ENCODE peak calls at places on chromosomes 11 and 22, in five cellular contexts. X is PC-9, V is A549, K is ovary, P is cardiac muscle cell. Z is an unnamed sample.

GRCh38 chr22:36088292-36088691 is 59.7 kb upstream of the RBFOX2 start:
- DNase-seq in X (no peak), V (no peak), P (no peak), K (no peak), Z (no peak)

GRCh38 chr22:33465554-33465953 is 407.4 kb upstream of the SYN3 start:
- DNase-seq in K (no peak), V (no peak), X (no peak), P (no peak), Z (no peak)

GRCh38 chr11:35546317-35546716 is 20.9 kb upstream of the PAMR1 start:
- DNase-seq in X (no peak), P (no peak), V (no peak), K (no peak), Z (no peak)

GRCh38 chr11:96050435-96051182 is 126.7 kb upstream of the MTMR2 start:
- DNase-seq in V (no peak), X (peak), P (peak), K (no peak), Z (no peak)

GRCh38 chr11:42947405-42947804 is 364.4 kb upstream of the API5 start:
- DNase-seq in X (no peak), K (no peak), P (no peak), V (no peak), Z (no peak)

GRCh38 chr11:128472128-128473110 is 114.9 kb downstream of the ETS1 start:
- DNase-seq in P (peak), X (no peak), K (peak), V (no peak), Z (no peak)

GRCh38 chr11:44030276-44030932 is 17.4 kb upstream of the ACCSL start:
- DNase-seq in V (no peak), X (no peak), P (peak), K (peak), Z (peak)

GRCh38 chr22:27809226-27809625 is 7.7 kb upstream of the MN1 start:
- DNase-seq in V (no peak), P (no peak), K (no peak), X (no peak), Z (no peak)

GRCh38 chr22:38205261-38206128 is 3.7 kb downstream of the MAFF start:
- DNase-seq in V (no peak), X (no peak), K (peak), P (peak), Z (peak)

GRCh38 chr11:44760917-44761545 is 34.3 kb downstream of the TSPAN18 start:
- DNase-seq in V (peak), K (peak), P (peak), X (peak), Z (no peak)

GRCh38 chr22:18965526-18966421 is 29.7 kb upstream of the PRODH start:
- DNase-seq in P (no peak), K (no peak), X (no peak), V (no peak), Z (no peak)

GRCh38 chr11:64237484-64237951 is 3.1 kb downstream of the VEGFB start:
- DNase-seq in V (no peak), X (no peak), K (no peak), P (no peak), Z (no peak)

GRCh38 chr11:13294771-13295579 is 17.4 kb downstream of the BMAL1 start:
- DNase-seq in P (no peak), V (no peak), X (no peak), K (no peak), Z (no peak)

GRCh38 chr11:75523811-75524401 is 1.8 kb downstream of the GDPD5 start:
- DNase-seq in P (no peak), X (no peak), V (no peak), K (no peak), Z (no peak)

GRCh38 chr11:87453531-87454089 is 415.9 kb downstream of the TMEM135 start:
- DNase-seq in K (no peak), P (no peak), V (no peak), X (no peak), Z (no peak)

GRCh38 chr11:76667271-76667818 is 3.2 kb downstream of the LRRC32 start:
- DNase-seq in K (no peak), V (no peak), P (no peak), X (no peak), Z (no peak)

GRCh38 chr11:110830344-110831141 is 118.3 kb upstream of the ARHGAP20 start:
- DNase-seq in X (no peak), V (no peak), P (no peak), K (no peak), Z (no peak)

GRCh38 chr11:129699711-129700304 is 115.8 kb upstream of the TMEM45B start:
- DNase-seq in X (peak), K (no peak), V (no peak), P (no peak), Z (no peak)

GRCh38 chr11:74397531-74398243 is 546 bp downstream of the PGM2L1 start:
- DNase-seq in K (no peak), P (peak), V (peak), X (peak), Z (peak)

GRCh38 chr11:94830722-94831121 is 62.6 kb downstream of the AMOTL1 start:
- DNase-seq in V (no peak), X (no peak), K (no peak), P (no peak), Z (no peak)
- H3K27ac ChIP-seq in V (no peak), X (no peak), K (no peak), P (no peak), Z (no peak)

DNA sequence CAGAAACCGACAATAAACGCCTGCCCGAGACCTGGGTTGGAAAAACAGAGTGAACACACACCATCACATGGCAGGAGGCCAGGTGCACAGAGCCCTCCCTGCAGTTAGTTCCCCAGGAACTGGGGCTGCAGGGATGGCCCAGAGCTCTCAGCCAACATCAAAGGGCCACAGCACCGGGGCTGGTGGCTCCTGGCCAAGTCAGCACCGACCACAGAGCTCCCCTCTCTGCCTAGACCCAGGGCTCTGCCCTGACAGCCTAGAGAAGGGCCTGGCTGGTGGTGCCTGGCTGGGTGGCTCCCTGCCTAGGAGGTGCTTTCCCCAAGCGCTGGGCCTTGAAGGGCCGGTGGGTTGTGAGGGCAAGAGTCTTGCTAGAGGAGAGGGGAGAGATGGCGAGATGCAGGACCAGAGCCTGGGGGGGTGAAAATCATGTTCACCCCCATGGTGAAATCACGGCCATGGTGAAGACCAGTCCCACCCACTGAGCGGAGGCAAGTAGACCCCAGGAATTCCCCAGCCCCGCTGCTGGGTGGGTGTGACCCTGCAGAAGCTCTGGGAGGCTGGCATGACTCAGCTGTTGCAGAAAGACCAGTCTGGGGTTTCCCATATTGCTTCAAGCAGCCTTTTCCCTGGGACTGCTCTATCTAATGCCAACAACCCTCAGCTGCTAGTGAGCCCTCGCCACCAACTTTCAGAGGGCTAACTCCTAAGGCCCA is 7.2 kb upstream of the BID start:
- DNase-seq in P (peak), X (peak), V (peak), K (no peak), Z (no peak)
- H3K27ac ChIP-seq in P (no peak), X (peak), V (peak), K (no peak), Z (no peak)

DNA sequence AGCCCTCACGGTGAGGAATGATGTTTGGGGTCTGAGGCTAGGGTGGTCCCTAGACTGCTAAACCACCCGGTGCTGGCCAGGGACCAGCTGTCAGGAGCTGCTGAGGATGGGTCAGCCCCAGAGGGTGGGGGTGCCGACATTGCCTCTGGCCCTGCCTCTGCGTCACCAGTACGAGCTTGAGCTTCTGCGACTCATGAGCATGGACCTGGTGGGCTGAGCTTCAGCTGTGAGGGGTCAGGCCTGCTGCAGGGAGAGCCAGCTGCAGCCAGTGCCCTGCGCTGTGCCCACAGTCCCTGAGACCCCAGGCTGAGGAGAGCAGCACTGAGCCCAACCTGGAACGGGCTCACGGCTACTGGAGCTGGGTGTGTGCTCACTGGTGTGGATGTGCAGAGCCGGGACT is 7.0 kb downstream of the DERL3 start:
- DNase-seq in K (no peak), X (no peak), V (no peak), P (no peak), Z (no peak)
- H3K27ac ChIP-seq in K (no peak), X (no peak), V (no peak), P (peak), Z (no peak)

GRCh38 chr11:57639321-57640067 is 10.2 kb downstream of the YPEL4 start:
- DNase-seq in P (peak), V (no peak), X (no peak), K (no peak), Z (no peak)
- H3K27ac ChIP-seq in P (peak), V (peak), X (no peak), K (peak), Z (no peak)

GRCh38 chr11:70478194-70478890 is 80.0 kb downstream of the CTTN start:
- DNase-seq in X (no peak), P (no peak), K (no peak), V (no peak), Z (no peak)
- H3K27ac ChIP-seq in X (no peak), P (no peak), K (no peak), V (no peak), Z (no peak)